ENCODE peak calls at places on chromosomes 3 and 15, in five cellular contexts. One of them, this sample, is unnamed.

GRCh38 chr3:105140899-105141367 is 225.8 kb upstream of the ALCAM start:
- DNase-seq in HCT116: no peak
- DNase-seq in GM23338: no peak
- DNase-seq in CD8-positive, alpha-beta T cell: no peak
- DNase-seq in esophagus squamous epithelium: no peak
- DNase-seq in this sample: no peak

GRCh38 chr15:83339396-83339795 is 54.9 kb upstream of the BNC1 start:
- DNase-seq in esophagus squamous epithelium: no peak
- DNase-seq in HCT116: no peak
- DNase-seq in CD8-positive, alpha-beta T cell: no peak
- DNase-seq in GM23338: no peak
- DNase-seq in this sample: no peak

GRCh38 chr3:61136191-61136590 is 115.1 kb downstream of the FHIT start:
- DNase-seq in HCT116: no peak
- DNase-seq in GM23338: no peak
- DNase-seq in esophagus squamous epithelium: no peak
- DNase-seq in CD8-positive, alpha-beta T cell: no peak
- DNase-seq in this sample: no peak

GRCh38 chr15:65312400-65312916 is 8.0 kb downstream of the RNU5B-1 start:
- DNase-seq in esophagus squamous epithelium: no peak
- DNase-seq in GM23338: no peak
- DNase-seq in CD8-positive, alpha-beta T cell: no peak
- DNase-seq in HCT116: no peak
- DNase-seq in this sample: no peak

GRCh38 chr15:49900036-49900435 is 219.0 kb downstream of the ATP8B4 start:
- DNase-seq in CD8-positive, alpha-beta T cell: no peak
- DNase-seq in GM23338: no peak
- DNase-seq in esophagus squamous epithelium: no peak
- DNase-seq in HCT116: no peak
- DNase-seq in this sample: no peak

GRCh38 chr3:101778385-101779046 is 495 bp upstream of the NXPE3 start:
- DNase-seq in esophagus squamous epithelium: no peak
- DNase-seq in HCT116: no peak
- DNase-seq in CD8-positive, alpha-beta T cell: no peak
- DNase-seq in GM23338: no peak
- DNase-seq in this sample: no peak

GRCh38 chr3:3800076-3800448 is 831 bp downstream of the LRRN1 start:
- DNase-seq in CD8-positive, alpha-beta T cell: no peak
- DNase-seq in esophagus squamous epithelium: no peak
- DNase-seq in HCT116: no peak
- DNase-seq in GM23338: peak; percentile 22
- DNase-seq in this sample: no peak

GRCh38 chr3:51995346-51996156 is at the start of gene RPL29:
- DNase-seq in GM23338: peak; percentile 97
- DNase-seq in HCT116: peak; percentile 90
- DNase-seq in esophagus squamous epithelium: peak; percentile 61
- DNase-seq in CD8-positive, alpha-beta T cell: peak; percentile 85
- DNase-seq in this sample: peak; percentile 56

GRCh38 chr3:158918008-158918407 is 116.2 kb downstream of the MFSD1 start:
- DNase-seq in CD8-positive, alpha-beta T cell: no peak
- DNase-seq in HCT116: peak; percentile 52
- DNase-seq in esophagus squamous epithelium: no peak
- DNase-seq in GM23338: peak; percentile 82
- DNase-seq in this sample: no peak

GRCh38 chr15:100147828-100148227 is 193.9 kb downstream of the ADAMTS17 start:
- DNase-seq in HCT116: no peak
- DNase-seq in esophagus squamous epithelium: no peak
- DNase-seq in CD8-positive, alpha-beta T cell: no peak
- DNase-seq in GM23338: no peak
- DNase-seq in this sample: no peak

GRCh38 chr3:66931286-66931685 is 66.8 kb upstream of the KBTBD8 start:
- DNase-seq in CD8-positive, alpha-beta T cell: no peak
- DNase-seq in esophagus squamous epithelium: no peak
- DNase-seq in HCT116: no peak
- DNase-seq in GM23338: no peak
- DNase-seq in this sample: no peak

GRCh38 chr15:25022233-25022632 is 67.4 kb downstream of the SNRPN start:
- DNase-seq in GM23338: no peak
- DNase-seq in CD8-positive, alpha-beta T cell: no peak
- DNase-seq in esophagus squamous epithelium: no peak
- DNase-seq in HCT116: no peak
- DNase-seq in this sample: no peak

GRCh38 chr3:107833046-107833445 is 257.8 kb downstream of the CD47 start:
- DNase-seq in esophagus squamous epithelium: no peak
- DNase-seq in HCT116: no peak
- DNase-seq in CD8-positive, alpha-beta T cell: no peak
- DNase-seq in GM23338: no peak
- DNase-seq in this sample: no peak

GRCh38 chr3:14422016-14422963 is 19.9 kb downstream of the SLC6A6 start:
- DNase-seq in CD8-positive, alpha-beta T cell: no peak
- DNase-seq in HCT116: no peak
- DNase-seq in GM23338: peak; percentile 84
- DNase-seq in esophagus squamous epithelium: no peak
- DNase-seq in this sample: no peak

GRCh38 chr3:172153335-172153861 is 114.0 kb downstream of the FNDC3B start:
- DNase-seq in HCT116: peak; percentile 93
- DNase-seq in CD8-positive, alpha-beta T cell: no peak
- DNase-seq in GM23338: no peak
- DNase-seq in esophagus squamous epithelium: peak; percentile 14
- DNase-seq in this sample: peak; percentile 95

DNA sequence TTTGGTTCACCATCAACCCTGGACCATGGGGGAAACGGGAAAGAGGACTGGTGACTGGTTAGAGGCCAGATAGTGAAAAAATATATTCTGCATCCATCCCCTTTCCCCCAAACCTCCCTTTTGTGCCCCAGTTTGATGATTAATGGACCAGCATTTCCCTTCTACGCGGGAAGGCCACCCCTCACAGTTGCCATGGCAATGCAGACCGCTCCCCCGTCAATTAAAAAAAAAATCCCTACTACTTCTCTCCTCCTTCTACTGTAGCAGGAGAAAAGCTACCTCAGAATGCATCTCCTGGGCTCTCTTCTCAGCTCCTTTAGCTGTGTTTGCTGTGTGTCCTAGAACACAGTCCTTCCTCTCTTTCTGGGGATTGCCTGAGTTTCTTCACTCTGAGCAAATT is 4.0 kb downstream of the BAHD1 start:
- DNase-seq in GM23338: no peak
- DNase-seq in esophagus squamous epithelium: no peak
- DNase-seq in CD8-positive, alpha-beta T cell: no peak
- DNase-seq in HCT116: no peak
- DNase-seq in this sample: no peak
- H3K4me1 ChIP-seq in GM23338: peaks cover 45% of the 10 kb centered on the region
- H3K4me1 ChIP-seq in esophagus squamous epithelium: peaks cover 7% of the 10 kb centered on the region
- H3K4me1 ChIP-seq in CD8-positive, alpha-beta T cell: peaks cover 38% of the 10 kb centered on the region
- H3K4me1 ChIP-seq in HCT116: peaks cover 21% of the 10 kb centered on the region
- H3K4me1 ChIP-seq in this sample: peaks cover 19% of the 10 kb centered on the region

GRCh38 chr3:191065183-191065805 is 133.7 kb upstream of the OSTN start:
- DNase-seq in GM23338: peak; percentile 26
- DNase-seq in CD8-positive, alpha-beta T cell: no peak
- DNase-seq in HCT116: no peak
- DNase-seq in esophagus squamous epithelium: no peak
- DNase-seq in this sample: no peak
- TF ChIP-seq CTCF in GM23338: no peak
- TF ChIP-seq CTCF in CD8-positive, alpha-beta T cell: no peak
- TF ChIP-seq CTCF in HCT116: no peak
- TF ChIP-seq CTCF in esophagus squamous epithelium: no peak
- TF ChIP-seq CTCF in this sample: no peak

GRCh38 chr15:63554337-63554927 is 42.8 kb upstream of the FBXL22 start:
- DNase-seq in esophagus squamous epithelium: no peak
- DNase-seq in CD8-positive, alpha-beta T cell: no peak
- DNase-seq in GM23338: no peak
- DNase-seq in HCT116: no peak
- DNase-seq in this sample: no peak
- H3K4me1 ChIP-seq in esophagus squamous epithelium: no peaks in the 10 kb centered on the region
- H3K4me1 ChIP-seq in CD8-positive, alpha-beta T cell: peaks cover 6% of the 10 kb centered on the region
- H3K4me1 ChIP-seq in GM23338: peaks cover 22% of the 10 kb centered on the region
- H3K4me1 ChIP-seq in HCT116: peaks cover 4% of the 10 kb centered on the region
- H3K4me1 ChIP-seq in this sample: no peaks in the 10 kb centered on the region

DNA sequence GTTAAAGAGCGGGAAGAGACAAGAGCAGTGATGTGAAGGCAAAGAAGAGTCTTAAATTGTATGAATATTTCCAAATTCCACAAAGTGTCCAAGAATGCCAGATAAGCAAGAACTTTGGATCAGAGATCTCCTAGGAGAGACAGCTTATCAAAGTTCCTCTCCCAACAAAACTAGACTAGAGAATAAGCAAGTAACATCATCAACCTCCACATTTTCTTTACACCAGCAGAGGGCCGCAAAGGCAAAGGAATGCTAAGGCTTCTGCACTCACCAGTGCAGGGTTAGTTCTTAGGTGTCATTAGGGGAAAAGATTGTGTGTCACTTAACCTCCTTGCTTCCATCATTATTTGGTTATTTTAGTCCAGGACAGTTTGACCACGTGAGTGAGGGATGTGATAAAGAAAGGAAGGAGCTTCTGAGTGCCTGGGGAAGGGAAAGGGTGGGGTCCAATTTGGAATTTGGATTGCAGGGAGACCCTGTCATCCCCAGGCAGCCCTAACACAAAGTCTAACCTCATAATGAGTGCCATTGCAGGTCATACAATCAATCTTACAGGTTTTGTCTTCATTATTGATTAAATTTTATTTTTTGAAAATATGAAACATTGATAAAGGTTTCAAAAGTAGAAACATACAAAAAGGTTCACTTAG is 7.5 kb upstream of the CMTM6 start:
- DNase-seq in CD8-positive, alpha-beta T cell: peak; percentile 37
- DNase-seq in HCT116: peak; percentile 39
- DNase-seq in GM23338: peak; percentile 85
- DNase-seq in esophagus squamous epithelium: peak; percentile 3
- DNase-seq in this sample: no peak
- TF ChIP-seq CTCF in CD8-positive, alpha-beta T cell: peak; percentile 83
- TF ChIP-seq CTCF in HCT116: peak; percentile 86
- TF ChIP-seq CTCF in GM23338: peak; percentile 98
- TF ChIP-seq CTCF in esophagus squamous epithelium: peak; percentile 79
- TF ChIP-seq CTCF in this sample: peak; percentile 52

DNA sequence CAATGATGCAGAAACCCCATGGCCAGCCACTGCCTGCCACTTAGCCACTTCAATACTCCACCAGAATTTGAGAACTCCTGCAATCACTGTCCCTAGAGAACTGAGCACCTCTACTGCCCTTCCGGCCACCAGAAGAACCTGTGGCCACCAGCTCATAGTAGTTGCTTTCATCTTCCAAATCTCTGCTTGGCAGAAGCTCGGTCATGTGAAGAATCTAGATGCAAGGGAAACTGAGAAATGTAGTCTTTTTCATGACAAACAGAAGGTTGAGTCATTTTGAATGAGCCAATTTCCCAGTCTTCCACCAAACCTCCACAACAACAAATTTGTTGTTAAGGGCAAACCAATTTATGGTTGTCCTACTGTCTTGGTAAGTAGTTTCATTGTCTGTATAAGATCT is 27.9 kb upstream of the SSR3 start:
- DNase-seq in CD8-positive, alpha-beta T cell: no peak
- DNase-seq in esophagus squamous epithelium: no peak
- DNase-seq in HCT116: no peak
- DNase-seq in GM23338: no peak
- DNase-seq in this sample: no peak
- H3K4me1 ChIP-seq in CD8-positive, alpha-beta T cell: no peaks in the 10 kb centered on the region
- H3K4me1 ChIP-seq in esophagus squamous epithelium: no peaks in the 10 kb centered on the region
- H3K4me1 ChIP-seq in HCT116: no peaks in the 10 kb centered on the region
- H3K4me1 ChIP-seq in GM23338: peaks cover 7% of the 10 kb centered on the region
- H3K4me1 ChIP-seq in this sample: no peaks in the 10 kb centered on the region

GRCh38 chr3:188750625-188751024 is 421.1 kb upstream of the TPRG1 start:
- DNase-seq in GM23338: no peak
- DNase-seq in HCT116: no peak
- DNase-seq in CD8-positive, alpha-beta T cell: no peak
- DNase-seq in esophagus squamous epithelium: no peak
- DNase-seq in this sample: no peak

GRCh38 chr3:188746291-188746783 is 425.4 kb upstream of the TPRG1 start:
- DNase-seq in GM23338: no peak
- DNase-seq in HCT116: no peak
- DNase-seq in esophagus squamous epithelium: no peak
- DNase-seq in CD8-positive, alpha-beta T cell: no peak
- DNase-seq in this sample: no peak

GRCh38 chr3:188747487-188747886 is 424.3 kb upstream of the TPRG1 start:
- DNase-seq in HCT116: no peak
- DNase-seq in GM23338: no peak
- DNase-seq in esophagus squamous epithelium: no peak
- DNase-seq in CD8-positive, alpha-beta T cell: no peak
- DNase-seq in this sample: no peak

GRCh38 chr3:188749830-188750229 is 421.9 kb upstream of the TPRG1 start:
- DNase-seq in GM23338: no peak
- DNase-seq in CD8-positive, alpha-beta T cell: no peak
- DNase-seq in HCT116: no peak
- DNase-seq in esophagus squamous epithelium: no peak
- DNase-seq in this sample: no peak

DNA sequence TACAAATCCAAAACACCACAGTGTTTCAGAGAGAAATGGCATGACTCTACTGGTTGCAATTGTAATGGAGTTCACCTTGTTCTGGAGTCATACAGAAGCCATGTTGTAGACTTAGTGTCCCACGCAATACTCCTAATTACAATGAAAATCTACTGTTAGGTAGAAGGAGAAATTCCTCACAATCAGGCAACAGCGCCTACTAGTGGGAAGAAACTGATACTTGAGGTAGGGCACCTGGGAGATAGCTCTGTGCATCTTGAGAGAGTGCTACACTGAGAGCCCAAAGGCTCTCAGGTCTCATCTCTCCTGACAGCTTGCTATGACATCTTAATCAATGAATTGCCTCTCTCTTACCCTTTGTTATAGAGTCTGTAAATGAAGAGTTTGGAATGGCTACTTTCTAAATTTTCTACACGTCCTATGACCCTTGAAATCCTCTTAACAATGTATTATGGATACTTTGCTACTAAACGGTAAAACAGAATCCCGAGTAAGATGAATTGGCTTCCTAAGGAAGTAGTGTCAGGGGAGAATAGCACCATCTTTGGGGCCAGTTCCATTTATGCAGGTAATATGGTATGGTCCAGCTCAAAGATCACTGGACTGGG is 422.7 kb upstream of the TPRG1 start:
- DNase-seq in CD8-positive, alpha-beta T cell: peak; percentile 41
- DNase-seq in HCT116: peak; percentile 15
- DNase-seq in GM23338: peak; percentile 89
- DNase-seq in esophagus squamous epithelium: no peak
- DNase-seq in this sample: no peak
- TF ChIP-seq CTCF in CD8-positive, alpha-beta T cell: peak; percentile 76
- TF ChIP-seq CTCF in HCT116: peak; percentile 90
- TF ChIP-seq CTCF in GM23338: peak; percentile 91
- TF ChIP-seq CTCF in esophagus squamous epithelium: peak; percentile 40
- TF ChIP-seq CTCF in this sample: peak; percentile 28

This sample was measured in ascending aorta.